ENCODE peak calls at places on chromosomes 4 and X, in nine cellular contexts. Y, B, I, A, S, F, C, O and U are unnamed samples.

GRCh38 chr4:56731857-56732256 is 50.8 kb upstream of the HOPX start:
- DNase-seq in Y (no peak), B (no peak), I (no peak), A (no peak), S (no peak), F (no peak), C (no peak), O (no peak), U (no peak)

GRCh38 chrX:11499076-11500044 is 166.4 kb downstream of the ARHGAP6 start:
- DNase-seq in Y (no peak), B (no peak), I (no peak), A (no peak), S (peak), F (no peak), C (peak), O (no peak), U (no peak)

GRCh38 chr4:150379454-150379853 is 202.5 kb upstream of the MAB21L2 start:
- DNase-seq in Y (no peak), B (no peak), I (no peak), A (no peak), S (no peak), F (no peak), C (peak), O (no peak), U (no peak)

GRCh38 chr4:103915224-103915869 is 195.6 kb upstream of the TACR3 start:
- DNase-seq in Y (no peak), B (no peak), I (peak), A (no peak), S (peak), F (no peak), C (peak), O (no peak), U (no peak)

GRCh38 chr4:88244821-88245579 is 39.4 kb downstream of the PPM1K start:
- DNase-seq in Y (peak), B (no peak), I (no peak), A (peak), S (no peak), F (no peak), C (no peak), O (no peak), U (no peak)

GRCh38 chr4:7328913-7329638 is 105.7 kb downstream of the PSAPL1 start:
- DNase-seq in Y (no peak), B (no peak), I (peak), A (no peak), S (peak), F (peak), C (peak), O (no peak), U (no peak)

GRCh38 chrX:17323397-17323796 is 51.6 kb upstream of the NHS start:
- DNase-seq in Y (no peak), B (no peak), I (no peak), A (no peak), S (no peak), F (no peak), C (no peak), O (no peak), U (no peak)

GRCh38 chrX:129523076-129524055 is at the start of gene SMARCA1:
- DNase-seq in Y (no peak), B (peak), I (peak), A (no peak), S (peak), F (no peak), C (peak), O (no peak), U (peak)

GRCh38 chr4:117847849-117848248 is 186.4 kb upstream of the NDST3 start:
- DNase-seq in Y (no peak), B (no peak), I (no peak), A (no peak), S (no peak), F (no peak), C (no peak), O (no peak), U (no peak)

GRCh38 chr4:107094332-107094731 is 58.2 kb upstream of the DKK2 start:
- DNase-seq in Y (no peak), B (no peak), I (peak), A (no peak), S (peak), F (no peak), C (peak), O (no peak), U (no peak)

GRCh38 chr4:156476359-156476758 is 495.2 kb downstream of the PDGFC start:
- DNase-seq in Y (no peak), B (no peak), I (peak), A (no peak), S (peak), F (no peak), C (peak), O (no peak), U (no peak)

GRCh38 chr4:52248836-52249235 is 197.7 kb downstream of the SPATA18 start:
- DNase-seq in Y (no peak), B (no peak), I (no peak), A (no peak), S (no peak), F (no peak), C (peak), O (no peak), U (no peak)

GRCh38 chr4:127203561-127204260 is 429.0 kb upstream of the INTU start:
- DNase-seq in Y (no peak), B (no peak), I (no peak), A (no peak), S (peak), F (no peak), C (peak), O (no peak), U (no peak)

GRCh38 chr4:185865901-185866328 is 53.9 kb upstream of the SORBS2 start:
- DNase-seq in Y (no peak), B (no peak), I (no peak), A (no peak), S (peak), F (no peak), C (peak), O (no peak), U (no peak)

GRCh38 chr4:154364012-154364863 is 127.4 kb downstream of the DCHS2 start:
- DNase-seq in Y (no peak), B (no peak), I (no peak), A (no peak), S (no peak), F (no peak), C (peak), O (no peak), U (no peak)

GRCh38 chr4:26028793-26029511 is 114.9 kb downstream of the SMIM20 start:
- DNase-seq in Y (peak), B (peak), I (peak), A (peak), S (peak), F (peak), C (peak), O (no peak), U (no peak)

GRCh38 chr4:23369331-23369730 is 520.5 kb downstream of the PPARGC1A start:
- DNase-seq in Y (no peak), B (peak), I (no peak), A (no peak), S (no peak), F (no peak), C (no peak), O (no peak), U (no peak)

GRCh38 chr4:8407756-8408155 is 32.8 kb downstream of the ACOX3 start:
- DNase-seq in Y (no peak), B (no peak), I (no peak), A (no peak), S (no peak), F (no peak), C (no peak), O (no peak), U (no peak)

GRCh38 chrX:153075366-153075765 is 3.1 kb downstream of the PNMA6A start:
- DNase-seq in Y (no peak), B (no peak), I (no peak), A (no peak), S (no peak), F (no peak), C (no peak), O (no peak), U (no peak)

GRCh38 chr4:41399191-41399590 is 138.8 kb upstream of the LIMCH1 start:
- DNase-seq in Y (no peak), B (no peak), I (no peak), A (no peak), S (no peak), F (no peak), C (no peak), O (no peak), U (no peak)

GRCh38 chr4:183335369-183335940 is 13.2 kb upstream of the CLDN24 start:
- DNase-seq in Y (no peak), B (no peak), I (peak), A (no peak), S (peak), F (no peak), C (peak), O (no peak), U (no peak)

GRCh38 chr4:47531241-47531953 is 46.3 kb downstream of the ATP10D start:
- DNase-seq in Y (peak), B (no peak), I (peak), A (peak), S (peak), F (no peak), C (peak), O (no peak), U (no peak)

GRCh38 chr4:26325191-26325590 is 4.4 kb downstream of the RBPJ start:
- DNase-seq in Y (no peak), B (no peak), I (peak), A (no peak), S (peak), F (no peak), C (peak), O (peak), U (no peak)

GRCh38 chrX:53045002-53045401 is 3.6 kb upstream of the GPR173 start:
- DNase-seq in Y (no peak), B (no peak), I (no peak), A (no peak), S (no peak), F (no peak), C (no peak), O (no peak), U (no peak)

GRCh38 chr4:127410201-127410600 is 222.6 kb upstream of the INTU start:
- DNase-seq in Y (no peak), B (no peak), I (no peak), A (no peak), S (peak), F (no peak), C (peak), O (no peak), U (no peak)